ENCODE peak calls at places on chromosomes 6 and 20, in ten cellular contexts. One of them, this sample, is unnamed.

GRCh38 chr6:97189767-97190166 is 93.2 kb downstream of the MMS22L start:
- DNase-seq in GM12878: no peak
- DNase-seq in neuronal stem cell: no peak
- DNase-seq in neural progenitor cell: no peak
- DNase-seq in GM23248: peak; percentile 78
- DNase-seq in mammary epithelial cell: no peak
- DNase-seq in H1: no peak
- DNase-seq in HCT116: no peak
- DNase-seq in PC-3: no peak
- DNase-seq in HepG2: no peak
- DNase-seq in this sample: no peak

GRCh38 chr6:79070206-79070825 is 7.7 kb downstream of the PHIP start:
- DNase-seq in GM12878: no peak
- DNase-seq in neuronal stem cell: no peak
- DNase-seq in neural progenitor cell: no peak
- DNase-seq in GM23248: peak; percentile 7
- DNase-seq in mammary epithelial cell: no peak
- DNase-seq in H1: no peak
- DNase-seq in HCT116: no peak
- DNase-seq in PC-3: no peak
- DNase-seq in HepG2: no peak
- DNase-seq in this sample: no peak

GRCh38 chr20:13220194-13220856 is 749 bp upstream of the ISM1 start:
- DNase-seq in GM12878: no peak
- DNase-seq in neuronal stem cell: peak; percentile 46
- DNase-seq in neural progenitor cell: peak; percentile 76
- DNase-seq in GM23248: peak; percentile 54
- DNase-seq in mammary epithelial cell: peak; percentile 45
- DNase-seq in H1: peak; percentile 50
- DNase-seq in HCT116: no peak
- DNase-seq in PC-3: no peak
- DNase-seq in HepG2: no peak
- DNase-seq in this sample: no peak

GRCh38 chr6:139530551-139530950 is 156.1 kb upstream of the CITED2 start:
- DNase-seq in GM12878: no peak
- DNase-seq in neuronal stem cell: no peak
- DNase-seq in neural progenitor cell: no peak
- DNase-seq in GM23248: no peak
- DNase-seq in mammary epithelial cell: no peak
- DNase-seq in H1: no peak
- DNase-seq in HCT116: no peak
- DNase-seq in PC-3: no peak
- DNase-seq in HepG2: no peak
- DNase-seq in this sample: no peak

GRCh38 chr6:150315626-150316025 is 53.2 kb upstream of the IYD start:
- DNase-seq in GM12878: no peak
- DNase-seq in neuronal stem cell: no peak
- DNase-seq in neural progenitor cell: no peak
- DNase-seq in GM23248: no peak
- DNase-seq in mammary epithelial cell: no peak
- DNase-seq in H1: no peak
- DNase-seq in HCT116: no peak
- DNase-seq in PC-3: no peak
- DNase-seq in HepG2: no peak
- DNase-seq in this sample: no peak

GRCh38 chr6:38114976-38115632 is 295.6 kb downstream of the ZFAND3 start:
- DNase-seq in GM12878: no peak
- DNase-seq in neuronal stem cell: no peak
- DNase-seq in neural progenitor cell: no peak
- DNase-seq in GM23248: no peak
- DNase-seq in mammary epithelial cell: peak; percentile 66
- DNase-seq in H1: no peak
- DNase-seq in HCT116: no peak
- DNase-seq in PC-3: no peak
- DNase-seq in HepG2: no peak
- DNase-seq in this sample: no peak

GRCh38 chr20:45919951-45920794 is 8.2 kb upstream of the PLTP start:
- DNase-seq in GM12878: no peak
- DNase-seq in neuronal stem cell: no peak
- DNase-seq in neural progenitor cell: no peak
- DNase-seq in GM23248: no peak
- DNase-seq in mammary epithelial cell: no peak
- DNase-seq in H1: no peak
- DNase-seq in HCT116: no peak
- DNase-seq in PC-3: no peak
- DNase-seq in HepG2: no peak
- DNase-seq in this sample: no peak

GRCh38 chr6:37308084-37308817 is 45.5 kb upstream of the RNF8 start:
- DNase-seq in GM12878: no peak
- DNase-seq in neuronal stem cell: no peak
- DNase-seq in neural progenitor cell: no peak
- DNase-seq in GM23248: peak; percentile 55
- DNase-seq in mammary epithelial cell: no peak
- DNase-seq in H1: no peak
- DNase-seq in HCT116: no peak
- DNase-seq in PC-3: peak; percentile 58
- DNase-seq in HepG2: no peak
- DNase-seq in this sample: no peak

GRCh38 chr6:127515234-127515793 is 3.8 kb downstream of the MTCL3 start:
- DNase-seq in GM12878: no peak
- DNase-seq in neuronal stem cell: peak; percentile 53
- DNase-seq in neural progenitor cell: peak; percentile 73
- DNase-seq in GM23248: peak; percentile 66
- DNase-seq in mammary epithelial cell: peak; percentile 2
- DNase-seq in H1: peak; percentile 43
- DNase-seq in HCT116: no peak
- DNase-seq in PC-3: no peak
- DNase-seq in HepG2: no peak
- DNase-seq in this sample: no peak

GRCh38 chr6:73032586-73032985 is 192.7 kb downstream of the KHDC1L start:
- DNase-seq in GM12878: no peak
- DNase-seq in neuronal stem cell: no peak
- DNase-seq in neural progenitor cell: no peak
- DNase-seq in GM23248: peak; percentile 74
- DNase-seq in mammary epithelial cell: peak; percentile 84
- DNase-seq in H1: no peak
- DNase-seq in HCT116: peak; percentile 12
- DNase-seq in PC-3: peak; percentile 85
- DNase-seq in HepG2: no peak
- DNase-seq in this sample: no peak

GRCh38 chr20:33724439-33725094 is 4.5 kb upstream of the PXMP4 start:
- DNase-seq in GM12878: no peak
- DNase-seq in neuronal stem cell: no peak
- DNase-seq in neural progenitor cell: no peak
- DNase-seq in GM23248: no peak
- DNase-seq in mammary epithelial cell: no peak
- DNase-seq in H1: no peak
- DNase-seq in HCT116: no peak
- DNase-seq in PC-3: no peak
- DNase-seq in HepG2: peak; percentile 91
- DNase-seq in this sample: no peak

GRCh38 chr20:5081196-5081595 is 38.6 kb downstream of the PCNA start:
- DNase-seq in GM12878: no peak
- DNase-seq in neuronal stem cell: no peak
- DNase-seq in neural progenitor cell: no peak
- DNase-seq in GM23248: no peak
- DNase-seq in mammary epithelial cell: no peak
- DNase-seq in H1: no peak
- DNase-seq in HCT116: no peak
- DNase-seq in PC-3: no peak
- DNase-seq in HepG2: no peak
- DNase-seq in this sample: no peak

GRCh38 chr6:56297022-56297995 is 49.9 kb upstream of the COL21A1 start:
- DNase-seq in GM12878: no peak
- DNase-seq in neuronal stem cell: no peak
- DNase-seq in neural progenitor cell: no peak
- DNase-seq in GM23248: peak; percentile 35
- DNase-seq in mammary epithelial cell: peak; percentile 52
- DNase-seq in H1: no peak
- DNase-seq in HCT116: no peak
- DNase-seq in PC-3: peak; percentile 76
- DNase-seq in HepG2: no peak
- DNase-seq in this sample: no peak

GRCh38 chr6:79525272-79526100 is 11.7 kb downstream of the LCA5 start:
- DNase-seq in GM12878: no peak
- DNase-seq in neuronal stem cell: no peak
- DNase-seq in neural progenitor cell: peak; percentile 54
- DNase-seq in GM23248: peak; percentile 7
- DNase-seq in mammary epithelial cell: peak; percentile 85
- DNase-seq in H1: no peak
- DNase-seq in HCT116: no peak
- DNase-seq in PC-3: peak; percentile 68
- DNase-seq in HepG2: peak; percentile 91
- DNase-seq in this sample: no peak

GRCh38 chr20:57091748-57092111 is 174.7 kb downstream of the BMP7 start:
- DNase-seq in GM12878: no peak
- DNase-seq in neuronal stem cell: no peak
- DNase-seq in neural progenitor cell: no peak
- DNase-seq in GM23248: no peak
- DNase-seq in mammary epithelial cell: no peak
- DNase-seq in H1: no peak
- DNase-seq in HCT116: no peak
- DNase-seq in PC-3: no peak
- DNase-seq in HepG2: no peak
- DNase-seq in this sample: no peak
- H3K4me3 ChIP-seq in GM12878: no peak overlapping the region
- H3K4me3 ChIP-seq in neuronal stem cell: no peak overlapping the region
- H3K4me3 ChIP-seq in neural progenitor cell: no peak overlapping the region
- H3K4me3 ChIP-seq in GM23248: no peak overlapping the region
- H3K4me3 ChIP-seq in mammary epithelial cell: no peak overlapping the region
- H3K4me3 ChIP-seq in H1: no peak overlapping the region
- H3K4me3 ChIP-seq in HCT116: no peak overlapping the region
- H3K4me3 ChIP-seq in PC-3: no peak overlapping the region
- H3K4me3 ChIP-seq in HepG2: no peak overlapping the region
- H3K4me3 ChIP-seq in this sample: no peak overlapping the region

DNA sequence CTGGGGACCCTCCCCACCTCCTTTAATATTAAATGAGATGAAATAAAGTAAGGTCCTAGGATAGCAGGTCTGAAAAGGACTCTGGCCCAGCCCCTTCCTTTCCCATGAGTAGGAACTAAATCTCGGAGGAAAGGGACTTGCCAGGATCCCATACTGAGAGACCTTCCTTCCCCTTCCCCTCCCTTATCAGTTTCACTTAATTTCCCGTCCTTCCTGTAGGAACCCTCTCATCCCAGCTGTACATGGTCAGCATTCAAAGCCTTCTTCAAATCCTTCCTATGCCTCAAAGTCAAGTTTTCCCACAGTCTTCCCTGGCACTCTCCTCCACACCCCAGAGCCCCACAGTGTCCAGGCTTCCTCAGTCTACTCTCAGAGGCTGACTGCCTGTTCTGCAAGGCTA is 71.3 kb upstream of the MYL9 start:
- DNase-seq in GM12878: no peak
- DNase-seq in neuronal stem cell: no peak
- DNase-seq in neural progenitor cell: no peak
- DNase-seq in GM23248: no peak
- DNase-seq in mammary epithelial cell: no peak
- DNase-seq in H1: no peak
- DNase-seq in HCT116: no peak
- DNase-seq in PC-3: no peak
- DNase-seq in HepG2: no peak
- DNase-seq in this sample: no peak
- H3K4me1 ChIP-seq in GM12878: peaks cover 56% of the 10 kb centered on the region
- H3K4me1 ChIP-seq in neuronal stem cell: peaks cover 9% of the 10 kb centered on the region
- H3K4me1 ChIP-seq in neural progenitor cell: peaks cover 22% of the 10 kb centered on the region
- H3K4me1 ChIP-seq in GM23248: peaks cover 66% of the 10 kb centered on the region
- H3K4me1 ChIP-seq in mammary epithelial cell: peaks cover 65% of the 10 kb centered on the region
- H3K4me1 ChIP-seq in H1: peaks cover 7% of the 10 kb centered on the region
- H3K4me1 ChIP-seq in HCT116: peaks cover 59% of the 10 kb centered on the region
- H3K4me1 ChIP-seq in PC-3: peaks cover 54% of the 10 kb centered on the region
- H3K4me1 ChIP-seq in HepG2: peaks cover 100% of the 10 kb centered on the region
- H3K4me1 ChIP-seq in this sample: peaks cover 50% of the 10 kb centered on the region

DNA sequence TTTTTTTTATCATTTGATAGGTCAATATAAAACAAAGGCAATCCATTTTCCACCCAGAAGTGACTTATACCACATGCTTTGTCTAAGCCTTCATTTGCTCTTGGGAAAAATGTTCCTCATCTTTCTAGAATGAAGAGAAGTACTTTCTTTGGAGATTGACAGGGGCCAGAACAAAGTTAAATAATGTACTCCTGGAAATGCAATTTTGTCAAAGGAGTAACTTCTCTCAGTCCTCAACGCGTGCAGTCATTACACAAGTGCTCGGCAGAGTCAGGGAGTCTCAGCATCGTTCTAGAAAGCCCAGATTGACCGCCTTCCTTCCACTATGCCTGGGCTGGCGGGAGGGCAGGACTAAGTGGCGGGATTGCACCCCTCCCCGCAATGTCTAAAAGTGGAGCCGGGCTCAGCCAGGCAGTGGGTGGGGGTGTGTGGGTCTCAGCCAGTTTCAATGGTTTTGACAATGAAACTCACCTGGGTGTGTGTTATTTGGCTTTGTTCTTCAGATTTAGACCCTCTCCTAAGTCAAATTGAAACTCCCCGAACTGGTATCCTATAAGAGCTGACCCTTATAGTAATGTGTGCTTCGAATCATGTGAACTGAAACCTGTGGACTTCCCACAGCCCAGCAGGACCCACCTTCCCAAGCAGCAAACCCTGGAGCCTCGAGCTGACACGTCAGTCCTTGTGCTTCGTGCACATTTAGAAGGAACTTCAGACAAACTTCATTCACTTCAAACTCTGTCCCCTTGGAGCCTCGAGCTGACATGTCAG is 63.2 kb upstream of the DUSP22 start:
- DNase-seq in GM12878: peak; percentile 98
- DNase-seq in neuronal stem cell: no peak
- DNase-seq in neural progenitor cell: no peak
- DNase-seq in GM23248: no peak
- DNase-seq in mammary epithelial cell: no peak
- DNase-seq in H1: no peak
- DNase-seq in HCT116: no peak
- DNase-seq in PC-3: no peak
- DNase-seq in HepG2: no peak
- DNase-seq in this sample: no peak
- H3K9ac ChIP-seq in GM12878: peak overlapping the region; percentile 78
- H3K9ac ChIP-seq in neuronal stem cell: no peak overlapping the region
- H3K9ac ChIP-seq in neural progenitor cell: no peak overlapping the region
- H3K9ac ChIP-seq in GM23248: no peak overlapping the region
- H3K9ac ChIP-seq in mammary epithelial cell: no peak overlapping the region
- H3K9ac ChIP-seq in H1: no peak overlapping the region
- H3K9ac ChIP-seq in HCT116: no peak overlapping the region
- H3K9ac ChIP-seq in PC-3: no peak overlapping the region
- H3K9ac ChIP-seq in HepG2: no peak overlapping the region
- H3K9ac ChIP-seq in this sample: no peak overlapping the region

GRCh38 chr6:32166411-32167061 is 2.1 kb downstream of the EGFL8 start:
- DNase-seq in GM12878: no peak
- DNase-seq in neuronal stem cell: no peak
- DNase-seq in neural progenitor cell: no peak
- DNase-seq in GM23248: no peak
- DNase-seq in mammary epithelial cell: no peak
- DNase-seq in H1: peak; percentile 61
- DNase-seq in HCT116: no peak
- DNase-seq in PC-3: no peak
- DNase-seq in HepG2: no peak
- DNase-seq in this sample: no peak
- H3K4me3 ChIP-seq in GM12878: no peak overlapping the region
- H3K4me3 ChIP-seq in neuronal stem cell: no peak overlapping the region
- H3K4me3 ChIP-seq in neural progenitor cell: no peak overlapping the region
- H3K4me3 ChIP-seq in GM23248: no peak overlapping the region
- H3K4me3 ChIP-seq in mammary epithelial cell: no peak overlapping the region
- H3K4me3 ChIP-seq in H1: no peak overlapping the region
- H3K4me3 ChIP-seq in HCT116: no peak overlapping the region
- H3K4me3 ChIP-seq in PC-3: no peak overlapping the region
- H3K4me3 ChIP-seq in HepG2: no peak overlapping the region
- H3K4me3 ChIP-seq in this sample: no peak overlapping the region